ENCODE peak calls at places on chromosomes 13 and 19, in nine cellular contexts. O is neural progenitor cell; A is transverse colon; G is endothelial cell; U is GM12865; L is PC-9; I is CD4-positive, alpha-beta T cell; Q is AG04450; P is HepG2. N is an unnamed sample.

GRCh38 chr19:54481326-54481930 is 8.3 kb upstream of the CDC42EP5 start:
- DNase-seq in G (peak; percentile 64), U (peak; percentile 66), L (peak; percentile 32), I (no peak), P (peak; percentile 49), Q (no peak), O (peak; percentile 93), A (no peak), N (no peak)

GRCh38 chr13:23516706-23517105 is 53.5 kb upstream of the TNFRSF19 start:
- DNase-seq in I (no peak), L (no peak), O (no peak), A (no peak), P (peak; percentile 20), Q (no peak), G (no peak), U (no peak), N (no peak)

GRCh38 chr19:12596927-12597548 is 13.6 kb downstream of the ZNF490 start:
- DNase-seq in P (no peak), O (no peak), G (no peak), A (no peak), U (no peak), I (no peak), Q (no peak), L (no peak), N (no peak)

GRCh38 chr19:50252111-50252886 is 48.9 kb downstream of the MYH14 start:
- DNase-seq in L (no peak), A (peak; percentile 26), I (peak; percentile 30), O (peak; percentile 27), P (no peak), Q (no peak), G (no peak), U (peak; percentile 43), N (peak; percentile 35)

GRCh38 chr19:38464421-38465082 is 31.1 kb downstream of the RYR1 start:
- DNase-seq in L (no peak), A (no peak), U (no peak), Q (no peak), O (no peak), P (no peak), I (no peak), G (no peak), N (no peak)

GRCh38 chr19:2016041-2016807 is 710 bp upstream of the BTBD2 start:
- DNase-seq in P (peak; percentile 63), I (peak; percentile 42), U (peak; percentile 88), G (no peak), L (peak; percentile 44), A (peak; percentile 84), Q (peak; percentile 63), O (peak; percentile 78), N (peak; percentile 81)

GRCh38 chr19:3725121-3725520 is 16.9 kb downstream of the TJP3 start:
- DNase-seq in Q (no peak), U (peak; percentile 53), I (no peak), G (no peak), L (no peak), A (no peak), P (no peak), O (no peak), N (no peak)

GRCh38 chr13:100913143-100913542 is 238.5 kb upstream of the TMTC4 start:
- DNase-seq in L (no peak), A (no peak), U (no peak), Q (peak; percentile 13), O (no peak), I (no peak), P (no peak), G (no peak), N (no peak)

GRCh38 chr13:112060899-112061366 is 6.0 kb upstream of the SOX1 start:
- DNase-seq in U (no peak), L (no peak), Q (no peak), O (peak; percentile 71), P (no peak), G (no peak), A (no peak), I (no peak), N (no peak)

GRCh38 chr19:29287061-29287460 is 74.1 kb upstream of the UQCRFS1 start:
- DNase-seq in A (no peak), I (no peak), O (no peak), L (no peak), G (no peak), P (no peak), U (no peak), Q (no peak), N (no peak)

GRCh38 chr13:48155850-48156249 is 60.9 kb upstream of the MED4 start:
- DNase-seq in P (no peak), A (no peak), O (no peak), Q (no peak), U (peak; percentile 42), L (peak; percentile 71), G (no peak), I (peak; percentile 7), N (no peak)

GRCh38 chr13:29922896-29923295 is 72.5 kb upstream of the UBL3 start:
- DNase-seq in O (no peak), U (peak; percentile 26), P (no peak), Q (no peak), A (no peak), L (no peak), G (no peak), I (no peak), N (no peak)

GRCh38 chr13:74836628-74837027 is 645.3 kb downstream of the TBC1D4 start:
- DNase-seq in L (no peak), I (no peak), Q (no peak), O (no peak), P (no peak), U (no peak), G (no peak), A (no peak), N (no peak)

GRCh38 chr13:105465251-105465650 is 1070.2 kb downstream of the EFNB2 start:
- DNase-seq in A (no peak), O (no peak), U (no peak), L (no peak), G (no peak), Q (no peak), P (no peak), I (no peak), N (no peak)

GRCh38 chr19:54151362-54152035 is 8.0 kb downstream of the LENG1 start:
- DNase-seq in A (no peak), I (no peak), G (no peak), O (no peak), U (no peak), L (no peak), Q (no peak), P (no peak), N (no peak)

GRCh38 chr19:30999726-31000125 is 349.5 kb downstream of the TSHZ3 start:
- DNase-seq in G (no peak), U (no peak), Q (no peak), O (no peak), I (no peak), A (no peak), L (no peak), P (no peak), N (no peak)

GRCh38 chr19:23914402-23915286 is at the start of gene ZNF726:
- DNase-seq in U (peak; percentile 84), G (peak; percentile 69), A (peak; percentile 76), O (no peak), P (no peak), I (peak; percentile 78), L (peak; percentile 90), Q (peak; percentile 59), N (peak; percentile 76)

GRCh38 chr19:48325265-48325910 is at the start of gene EMP3:
- DNase-seq in O (peak; percentile 86), A (peak; percentile 86), U (peak; percentile 85), Q (peak; percentile 80), I (peak; percentile 81), P (no peak), G (peak; percentile 34), L (no peak), N (peak; percentile 53)

GRCh38 chr19:39692166-39692565 is 12.1 kb upstream of the LGALS14 start:
- DNase-seq in O (no peak), Q (no peak), U (peak; percentile 58), A (no peak), G (no peak), I (no peak), P (no peak), L (no peak), N (no peak)

GRCh38 chr19:8363803-8364771 is at the start of gene ANGPTL4:
- DNase-seq in I (no peak), L (no peak), P (no peak), U (no peak), Q (no peak), O (peak; percentile 83), G (peak; percentile 60), A (peak; percentile 78), N (peak; percentile 74)
- TF ChIP-seq CTCF in I (no peak), L (no peak), P (peak; percentile 4), U (no peak), Q (peak; percentile 26), O (peak; percentile 31), G (no peak), A (peak; percentile 27), N (peak; percentile 53)

DNA sequence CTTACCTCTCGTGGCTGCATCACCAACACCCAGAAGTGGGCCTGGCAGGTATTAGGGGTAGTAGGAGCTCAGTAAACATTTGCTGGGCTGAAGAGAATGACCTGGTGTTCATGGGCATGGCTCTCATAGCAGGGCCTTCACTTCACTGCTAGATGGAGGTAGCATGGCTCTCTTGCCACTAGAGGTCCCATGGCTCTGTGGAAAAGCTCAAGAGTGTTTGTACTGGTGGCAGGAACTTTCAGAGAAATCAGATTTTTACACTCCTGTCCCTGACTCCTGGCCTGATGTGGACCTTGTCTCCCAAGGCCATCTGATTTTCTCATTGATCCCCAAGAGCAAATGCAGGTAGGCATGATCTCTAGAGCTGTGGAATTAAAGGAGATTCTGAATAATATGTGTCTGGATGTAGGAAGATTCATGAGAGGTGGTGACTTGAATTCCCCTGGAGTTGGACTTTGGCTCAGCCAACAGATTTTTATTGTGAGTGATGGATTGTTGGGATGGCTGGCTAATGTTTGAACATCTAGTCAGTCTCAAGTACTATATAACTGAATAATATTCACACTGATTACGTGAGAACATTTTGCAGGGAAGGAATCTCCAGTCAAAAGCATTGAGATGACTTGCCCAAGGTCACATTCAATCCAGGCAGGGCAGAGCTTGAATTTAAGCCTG is 5.8 kb downstream of the ZNF574 start:
- DNase-seq in L (no peak), O (no peak), U (peak; percentile 60), G (no peak), I (no peak), A (no peak), P (peak; percentile 57), Q (no peak), N (peak; percentile 60)
- TF ChIP-seq CTCF in L (peak; percentile 62), O (peak; percentile 36), U (peak; percentile 57), G (no peak), I (no peak), A (peak; percentile 11), P (peak; percentile 69), Q (peak; percentile 76), N (peak; percentile 61)

GRCh38 chr19:17997969-17998826 is 9.8 kb upstream of the ARRDC2 start:
- DNase-seq in G (peak; percentile 44), Q (no peak), P (peak; percentile 32), O (peak; percentile 43), L (peak; percentile 65), A (peak; percentile 58), U (no peak), I (no peak), N (no peak)
- TF ChIP-seq CTCF in G (peak; percentile 27), Q (no peak), P (peak; percentile 74), O (peak; percentile 41), L (peak; percentile 68), A (no peak), U (peak; percentile 16), I (peak; percentile 20), N (no peak)

DNA sequence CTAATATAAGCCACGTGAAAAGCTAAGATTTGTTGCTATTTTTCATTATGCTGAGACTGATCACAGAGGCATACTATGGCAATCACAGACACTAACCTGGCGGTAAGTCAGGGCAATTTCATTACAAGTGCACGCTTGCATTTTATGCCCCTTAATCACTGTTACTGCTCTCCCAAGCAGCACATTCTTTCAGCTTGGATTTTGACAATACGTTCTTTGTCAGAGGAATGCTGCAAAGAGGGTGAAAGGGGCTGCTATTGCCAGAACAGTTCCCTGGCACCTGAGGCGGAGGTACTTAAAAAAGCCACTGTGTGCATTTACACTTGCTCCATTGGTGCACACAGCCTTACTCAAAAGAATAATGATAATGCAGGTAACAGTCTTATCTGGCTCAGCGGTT is 346.6 kb downstream of the RFC3 start:
- DNase-seq in L (no peak), Q (no peak), G (no peak), O (peak; percentile 68), A (no peak), P (no peak), I (no peak), U (no peak), N (no peak)
- TF ChIP-seq CTCF in L (no peak), Q (no peak), G (no peak), O (no peak), A (no peak), P (no peak), I (no peak), U (no peak), N (no peak)

N was measured in WERI-Rb-1.